ENCODE peak calls at places on chromosomes 5 and 9, in seven cellular contexts. S is stimulated activated CD8-positive, alpha-beta memory T cell treated with anti-CD3 and anti-CD28 coated beads, Interleukin-4, amount 100 ng/mL, for 4 hours; E is stimulated activated CD4-positive, alpha-beta T cell treated with anti-CD3 and anti-CD28 coated beads, Interleukin-1b, Interleukin-23, amount 100 ng/mL, for 24 hours; A is IMR-90; X is ecto neural progenitor cell; P is MM.1S; N is NCI-H1092 treated with DMSO at 0.1 percent for 48 hours. L is an unnamed sample.

GRCh38 chr9:137251490-137252268 is 593 bp downstream of the STPG3 start:
- DNase-seq in S (no peak), E (no peak), A (no peak), X (no peak), P (no peak), N (no peak), L (no peak)

GRCh38 chr5:138655530-138656245 is 80.5 kb upstream of the HSPA9 start:
- DNase-seq in S (no peak), E (no peak), A (no peak), X (no peak), P (no peak), N (no peak), L (no peak)

GRCh38 chr5:147017191-147017590 is 138.6 kb upstream of the PPP2R2B start:
- DNase-seq in S (no peak), E (no peak), A (no peak), X (no peak), P (no peak), N (no peak), L (no peak)

GRCh38 chr9:76562511-76562911 is 103.5 kb downstream of the GCNT1 start:
- DNase-seq in S (no peak), E (no peak), A (peak), X (no peak), P (peak), N (no peak), L (no peak)

GRCh38 chr5:11110128-11110527 is 349.1 kb upstream of the DAP start:
- DNase-seq in S (no peak), E (no peak), A (no peak), X (no peak), P (no peak), N (no peak), L (no peak)

GRCh38 chr5:111757582-111758283 is 739 bp upstream of the NREP start:
- DNase-seq in S (peak), E (peak), A (peak), X (peak), P (peak), N (peak), L (peak)

GRCh38 chr5:35360671-35361070 is 130.4 kb upstream of the PRLR start:
- DNase-seq in S (no peak), E (no peak), A (no peak), X (no peak), P (no peak), N (no peak), L (no peak)

GRCh38 chr9:2824564-2824963 is 19.3 kb downstream of the PUM3 start:
- DNase-seq in S (no peak), E (no peak), A (no peak), X (peak), P (no peak), N (no peak), L (no peak)

GRCh38 chr5:154771383-154771901 is 16.3 kb downstream of the LARP1 start:
- DNase-seq in S (no peak), E (no peak), A (peak), X (peak), P (no peak), N (no peak), L (no peak)

GRCh38 chr9:83299556-83299955 is 236.6 kb upstream of the RASEF start:
- DNase-seq in S (no peak), E (no peak), A (no peak), X (no peak), P (no peak), N (no peak), L (no peak)

GRCh38 chr5:177085985-177086917 is at the start of gene FGFR4:
- DNase-seq in S (peak), E (peak), A (peak), X (peak), P (peak), N (peak), L (peak)

GRCh38 chr5:138230261-138230660 is 17.1 kb upstream of the CDC23 start:
- DNase-seq in S (no peak), E (no peak), A (peak), X (no peak), P (no peak), N (no peak), L (no peak)

L was measured in OCI-LY7.